ENCODE peak calls at places on chromosome 5, in nine cellular contexts. G, Z, Y, T, E, C, S, O and L are unnamed samples.

GRCh38 chr5:133295520-133295919 is 243.7 kb downstream of the HSPA4 start:
- DNase-seq in G (no peak), Z (peak), Y (no peak), T (no peak), E (no peak), C (no peak), S (no peak), O (no peak), L (no peak)

GRCh38 chr5:173187054-173187743 is 42.9 kb downstream of the BNIP1 start:
- DNase-seq in G (peak), Z (no peak), Y (no peak), T (peak), E (no peak), C (peak), S (peak), O (no peak), L (no peak)

GRCh38 chr5:156851880-156852279 is 1.8 kb downstream of the PPP1R2B start:
- DNase-seq in G (no peak), Z (no peak), Y (no peak), T (no peak), E (no peak), C (no peak), S (no peak), O (no peak), L (no peak)

GRCh38 chr5:9207820-9208418 is 338.0 kb downstream of the SEMA5A start:
- DNase-seq in G (no peak), Z (peak), Y (peak), T (peak), E (peak), C (peak), S (peak), O (peak), L (peak)

GRCh38 chr5:135654646-135655045 is 75.9 kb upstream of the CXCL14 start:
- DNase-seq in G (no peak), Z (no peak), Y (no peak), T (no peak), E (no peak), C (no peak), S (no peak), O (no peak), L (no peak)

GRCh38 chr5:177545487-177546261 is 8.7 kb downstream of the FAM193B start:
- DNase-seq in G (no peak), Z (peak), Y (peak), T (peak), E (no peak), C (no peak), S (no peak), O (peak), L (no peak)

GRCh38 chr5:96200611-96201010 is 232.4 kb downstream of the PCSK1 start:
- DNase-seq in G (no peak), Z (no peak), Y (no peak), T (no peak), E (no peak), C (no peak), S (no peak), O (no peak), L (no peak)

GRCh38 chr5:52428977-52429474 is 358.7 kb upstream of the ITGA1 start:
- DNase-seq in G (no peak), Z (no peak), Y (no peak), T (no peak), E (no peak), C (no peak), S (no peak), O (no peak), L (no peak)

GRCh38 chr5:19608434-19608833 is 379.6 kb downstream of the CDH18 start:
- DNase-seq in G (no peak), Z (no peak), Y (no peak), T (peak), E (no peak), C (no peak), S (no peak), O (peak), L (peak)

GRCh38 chr5:66720776-66721175 is 124.6 kb downstream of the MAST4 start:
- DNase-seq in G (no peak), Z (no peak), Y (no peak), T (no peak), E (no peak), C (no peak), S (no peak), O (no peak), L (no peak)

GRCh38 chr5:117186751-117187150 is 612.1 kb upstream of the SEMA6A start:
- DNase-seq in G (no peak), Z (no peak), Y (no peak), T (no peak), E (no peak), C (no peak), S (no peak), O (no peak), L (no peak)

GRCh38 chr5:68548959-68549676 is 333.6 kb downstream of the PIK3R1 start:
- DNase-seq in G (no peak), Z (peak), Y (peak), T (peak), E (no peak), C (no peak), S (peak), O (peak), L (peak)

GRCh38 chr5:158519433-158520025 is 580.2 kb downstream of the EBF1 start:
- DNase-seq in G (no peak), Z (no peak), Y (no peak), T (no peak), E (no peak), C (no peak), S (no peak), O (peak), L (no peak)

GRCh38 chr5:123754903-123755302 is 242.9 kb downstream of the CSNK1G3 start:
- DNase-seq in G (no peak), Z (peak), Y (peak), T (no peak), E (peak), C (no peak), S (no peak), O (peak), L (peak)

GRCh38 chr5:98144710-98145109 is 628.8 kb upstream of the RGMB start:
- DNase-seq in G (no peak), Z (peak), Y (no peak), T (no peak), E (no peak), C (no peak), S (no peak), O (no peak), L (no peak)